ENCODE peak calls at places on chromosomes 7 and 10, in four cellular contexts. Q, U, V and T are unnamed samples.
A peak's percentile ranks its signal among the peaks of the same experiment; 100 is the strongest.

GRCh38 chr7:98795741-98796493 is 73.9 kb downstream of the TMEM130 start:
- DNase-seq in V (no peak), Q (no peak), U (no peak), T (no peak)

GRCh38 chr10:125692932-125693847 is 10.2 kb upstream of the TEX36 start:
- DNase-seq in V (no peak), Q (no peak), U (no peak), T (no peak)

GRCh38 chr7:137734221-137734620 is 112.6 kb downstream of the DGKI start:
- DNase-seq in V (no peak), Q (no peak), U (no peak), T (no peak)

GRCh38 chr7:87231243-87231642 is 11.7 kb upstream of the TMEM243 start:
- DNase-seq in V (no peak), U (no peak), Q (no peak), T (no peak)

GRCh38 chr7:50505553-50505952 is 55.4 kb upstream of the FIGNL1 start:
- DNase-seq in Q (no peak), V (no peak), U (no peak), T (no peak)

GRCh38 chr7:102395620-102395957 is 574 bp upstream of the PRKRIP1 start:
- DNase-seq in V (no peak), Q (no peak), U (no peak), T (no peak)

GRCh38 chr7:87624628-87625027 is 3.6 kb upstream of the RUNDC3B start:
- DNase-seq in V (no peak), U (no peak), Q (no peak), T (no peak)

GRCh38 chr7:28630350-28630749 is 218.0 kb downstream of the CREB5 start:
- DNase-seq in U (no peak), V (no peak), Q (no peak), T (no peak)

GRCh38 chr7:44283381-44284211 is 41.8 kb downstream of the CAMK2B start:
- DNase-seq in U (no peak), V (no peak), Q (no peak), T (peak; percentile 4)

GRCh38 chr10:1370298-1370697 is 314.1 kb downstream of the WDR37 start:
- DNase-seq in U (no peak), V (no peak), Q (no peak), T (no peak)

GRCh38 chr10:119991816-119992215 is 99.3 kb downstream of the SEC23IP start:
- DNase-seq in V (no peak), U (no peak), Q (no peak), T (no peak)

GRCh38 chr10:50991496-50992355 is 82.6 kb upstream of the PRKG1 start:
- DNase-seq in V (peak; percentile 44), Q (peak; percentile 58), U (peak; percentile 58), T (no peak)

DNA sequence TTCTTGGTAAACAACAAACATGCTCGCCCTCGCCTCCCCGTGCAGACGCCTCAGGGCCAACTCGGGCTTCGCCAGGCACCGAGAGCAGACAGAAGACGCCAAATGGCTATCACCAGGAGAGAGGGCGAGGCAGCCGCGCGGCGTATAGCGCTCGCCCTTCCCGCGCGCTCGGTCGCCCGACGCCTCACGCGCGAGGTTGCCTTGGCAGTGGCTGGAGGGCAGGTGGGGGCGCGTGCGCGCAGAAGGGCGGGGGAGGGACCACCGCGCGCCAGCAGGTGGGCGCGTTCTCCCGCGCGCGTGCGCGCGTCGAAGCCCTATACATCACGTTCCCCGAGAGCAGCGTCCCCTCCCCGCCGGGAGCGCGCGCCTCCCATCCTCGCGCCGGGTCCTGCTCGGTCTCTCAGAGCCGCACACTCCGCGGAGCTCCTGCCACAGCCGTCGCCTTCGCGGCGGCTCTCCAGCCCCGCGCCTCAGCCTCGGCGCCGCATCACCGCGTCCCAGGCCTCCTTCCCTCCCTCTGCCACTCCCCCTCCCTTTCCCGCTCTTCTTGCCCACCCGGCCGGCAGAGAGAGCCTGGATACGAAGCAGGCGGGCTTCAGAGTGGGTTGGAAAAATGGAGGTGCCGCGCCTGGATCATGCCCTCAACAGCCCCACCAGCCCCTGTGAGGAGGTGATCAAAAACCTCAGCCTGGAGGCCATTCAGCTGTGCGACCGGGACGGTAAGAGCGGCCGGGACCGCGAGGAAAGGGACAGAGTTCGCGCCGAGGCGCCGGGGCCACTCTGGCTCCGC is at the start of gene PHYHIPL:
- DNase-seq in U (peak; percentile 73), Q (no peak), V (peak; percentile 60), T (peak; percentile 77)
- H3K4me3 ChIP-seq in U (peak within 1 kb of the TSS; percentile 52), Q (no peak within 1 kb of the TSS), V (no peak within 1 kb of the TSS), T (peak within 1 kb of the TSS; percentile 73)

DNA sequence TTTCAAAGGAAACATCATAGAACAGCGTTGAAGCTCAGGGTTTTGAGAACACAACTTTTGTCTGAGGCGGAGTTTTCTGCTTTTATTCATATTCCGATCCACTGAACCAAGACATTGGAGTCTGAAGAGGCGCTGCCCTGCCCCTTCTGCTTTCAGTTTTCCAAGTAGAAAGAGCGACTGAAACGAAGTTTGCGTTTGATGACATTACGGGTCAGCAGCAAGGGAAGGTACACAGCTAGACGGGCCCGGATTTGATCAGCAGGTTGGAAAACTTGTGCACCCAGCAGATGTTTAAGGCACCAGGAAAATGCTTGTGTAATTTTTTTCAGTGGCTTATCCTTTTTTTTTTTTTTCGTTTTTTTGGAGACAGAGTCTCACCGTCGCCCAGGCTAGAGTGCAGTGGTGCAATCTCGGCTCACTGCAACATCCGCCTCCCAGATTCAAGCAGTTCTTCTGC is 720 bp downstream of the SUN1 start:
- DNase-seq in Q (no peak), V (no peak), U (no peak), T (no peak)
- H3K27ac ChIP-seq in Q (peak overlapping the region; percentile 93), V (no peak overlapping the region), U (no peak overlapping the region), T (no peak overlapping the region)

GRCh38 chr7:139232377-139232717 is 1.3 kb downstream of the UBN2 start:
- DNase-seq in V (no peak), Q (no peak), U (no peak), T (no peak)
- H3K4me3 ChIP-seq in V (peak overlapping the region; percentile 99), Q (peak overlapping the region; percentile 77), U (peak overlapping the region; percentile 97), T (peak overlapping the region; percentile 60)

GRCh38 chr7:129227646-129228578 is 3.1 kb downstream of the AHCYL2 start:
- DNase-seq in V (no peak), Q (no peak), U (no peak), T (no peak)
- H3K27ac ChIP-seq in V (no peak overlapping the region), Q (no peak overlapping the region), U (no peak overlapping the region), T (no peak overlapping the region)

DNA sequence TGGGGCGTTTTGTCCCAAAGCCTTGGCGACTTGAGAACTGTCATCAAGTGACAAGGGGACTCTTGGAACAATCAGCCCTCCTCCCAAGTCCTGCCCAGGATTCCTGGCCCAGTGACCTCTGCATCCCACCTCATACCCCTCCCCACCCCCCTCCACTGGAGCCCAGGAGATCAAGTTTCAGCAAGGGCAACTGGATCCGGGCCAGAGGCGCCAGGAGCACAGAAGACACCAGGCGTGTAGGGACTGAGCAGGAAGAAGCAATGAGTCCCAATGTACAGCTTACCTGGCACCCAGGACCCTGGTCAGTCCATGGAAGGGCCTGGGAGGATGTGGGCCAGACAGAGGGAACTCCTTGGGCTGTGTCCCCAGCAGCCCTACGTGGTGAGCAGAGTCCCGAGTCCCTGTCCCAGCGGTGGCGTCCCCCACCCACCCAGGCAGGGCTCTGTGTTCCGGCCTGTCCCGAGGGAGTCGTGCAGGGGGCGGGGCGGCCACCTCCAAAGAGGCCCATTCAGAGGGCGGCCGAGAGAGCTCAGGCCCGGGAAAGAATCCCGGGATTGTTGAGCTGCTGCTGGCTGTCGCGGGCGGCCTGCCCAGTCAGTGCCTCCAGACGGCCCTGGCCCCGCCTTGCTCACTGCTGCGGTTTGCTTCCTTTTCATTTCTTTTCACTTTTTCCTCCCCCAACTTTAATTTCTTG is 254.1 kb downstream of the TNS3 start:
- DNase-seq in Q (peak; percentile 76), U (peak; percentile 93), V (peak; percentile 95), T (no peak)
- H3K4me3 ChIP-seq in Q (peak overlapping the region; percentile 10), U (peak overlapping the region; percentile 33), V (peak overlapping the region; percentile 38), T (no peak overlapping the region)

GRCh38 chr7:127897704-127898454 is 133.4 kb downstream of the LRRC4 start:
- DNase-seq in Q (no peak), U (no peak), V (no peak), T (no peak)
- H3K27ac ChIP-seq in Q (no peak overlapping the region), U (no peak overlapping the region), V (no peak overlapping the region), T (no peak overlapping the region)

GRCh38 chr7:93889261-93889660 is 1.3 kb downstream of the TFPI2 start:
- DNase-seq in V (no peak), U (no peak), Q (no peak), T (no peak)

GRCh38 chr7:93890464-93891068 is at the start of gene TFPI2:
- DNase-seq in Q (no peak), V (peak; percentile 84), U (peak; percentile 63), T (peak; percentile 13)

GRCh38 chr7:93894426-93894825 is 3.9 kb upstream of the TFPI2 start:
- DNase-seq in U (no peak), Q (no peak), V (peak; percentile 16), T (no peak)

GRCh38 chr7:93894966-93895650 is 4.6 kb upstream of the TFPI2 start:
- DNase-seq in U (no peak), V (no peak), Q (no peak), T (peak; percentile 51)

GRCh38 chr7:93890041-93890463 is 501 bp downstream of the TFPI2 start:
- DNase-seq in Q (no peak), V (peak; percentile 76), U (peak; percentile 67), T (peak; percentile 19)
- H3K4me3 ChIP-seq in Q (peak overlapping the region; percentile 65), V (peak overlapping the region; percentile 36), U (peak overlapping the region; percentile 71), T (peak overlapping the region; percentile 62)

DNA sequence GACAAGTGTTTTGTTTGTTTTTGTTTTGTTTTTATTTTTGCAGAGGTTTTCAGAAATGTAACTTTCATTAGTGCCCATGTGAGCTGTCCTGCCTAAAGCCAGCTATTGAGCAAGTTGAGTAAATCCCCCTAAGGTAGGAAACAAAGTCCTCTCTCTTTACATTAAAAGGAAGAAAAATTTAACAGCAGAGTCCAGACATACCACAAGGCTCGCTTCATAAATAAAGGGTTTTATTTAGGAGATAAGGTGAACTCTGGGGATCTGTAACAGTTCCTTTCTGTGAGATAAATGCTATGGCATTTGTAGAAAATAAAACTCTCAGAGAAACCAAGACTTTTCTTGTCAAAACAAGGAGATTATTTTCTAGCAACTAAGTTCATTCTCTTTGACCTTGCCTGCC is 32.3 kb upstream of the LYZL1 start:
- DNase-seq in Q (no peak), V (no peak), U (no peak), T (no peak)
- H3K27ac ChIP-seq in Q (no peak overlapping the region), V (no peak overlapping the region), U (no peak overlapping the region), T (no peak overlapping the region)

GRCh38 chr7:33705333-33705833 is 200.0 kb upstream of the BMPER start:
- DNase-seq in V (peak; percentile 96), Q (no peak), U (peak; percentile 31), T (no peak)

GRCh38 chr7:33701189-33701740 is 204.1 kb upstream of the BMPER start:
- DNase-seq in U (no peak), V (peak; percentile 4), Q (no peak), T (no peak)

GRCh38 chr7:33700001-33700899 is 205.1 kb upstream of the BMPER start:
- DNase-seq in U (no peak), Q (no peak), V (no peak), T (no peak)

GRCh38 chr7:33701927-33702326 is 203.4 kb upstream of the BMPER start:
- DNase-seq in U (no peak), Q (no peak), V (no peak), T (no peak)

GRCh38 chr7:33702511-33703054 is 202.8 kb upstream of the BMPER start:
- DNase-seq in V (no peak), U (no peak), Q (no peak), T (no peak)
- H3K4me3 ChIP-seq in V (no peak overlapping the region), U (no peak overlapping the region), Q (no peak overlapping the region), T (no peak overlapping the region)